ENCODE peak calls at places on chromosomes 3 and 15, in ten cellular contexts. P is Calu3; V is ureter; W is NCI-H1930; J is mesothelial cell of epicardium; Q is naive thymus-derived CD8-positive, alpha-beta T cell; U is stimulated activated CD8-positive, alpha-beta memory T cell treated with anti-CD3 and anti-CD28 coated beads, Interleukin-2, amount 100 ng/mL, for 48 hours; C is NCI-H1417; L is NCI-H460; E is GM13976. B is an unnamed sample.

GRCh38 chr3:112293368-112294321 is at the start of gene SLC9C1:
- DNase-seq in Q (peak), J (peak), C (peak), P (peak), L (peak), W (peak), V (peak), U (no peak), E (peak), B (peak)

GRCh38 chr3:32734756-32735155 is 49.8 kb downstream of the CNOT10 start:
- DNase-seq in J (no peak), E (no peak), L (no peak), C (no peak), P (no peak), W (no peak), U (no peak), V (no peak), Q (no peak), B (no peak)

GRCh38 chr3:106333911-106334618 is 465.3 kb upstream of the CBLB start:
- DNase-seq in V (no peak), L (no peak), Q (no peak), U (no peak), J (no peak), W (no peak), C (no peak), E (no peak), P (peak), B (peak)

GRCh38 chr3:128800241-128801187 is 74.5 kb downstream of the RAB7A start:
- DNase-seq in W (no peak), Q (no peak), U (peak), P (no peak), V (no peak), J (no peak), L (no peak), C (no peak), E (no peak), B (no peak)

GRCh38 chr3:125045194-125045593 is 10.6 kb downstream of the HEG1 start:
- DNase-seq in P (no peak), J (no peak), U (no peak), Q (no peak), V (no peak), E (no peak), C (no peak), L (no peak), W (no peak), B (no peak)

GRCh38 chr15:37079726-37080125 is 20.6 kb downstream of the MEIS2 start:
- DNase-seq in U (no peak), L (no peak), W (no peak), Q (no peak), C (no peak), J (no peak), P (no peak), V (no peak), E (no peak), B (no peak)

GRCh38 chr15:71357357-71357756 is 242.1 kb downstream of the THSD4 start:
- DNase-seq in P (no peak), L (no peak), W (no peak), J (peak), U (no peak), C (no peak), Q (no peak), E (no peak), V (peak), B (no peak)

GRCh38 chr15:43100971-43101370 is 4.9 kb downstream of the UBR1 start:
- DNase-seq in Q (no peak), P (no peak), E (no peak), V (no peak), J (no peak), L (no peak), C (no peak), W (no peak), U (no peak), B (no peak)

GRCh38 chr15:35723120-35723707 is 177.2 kb upstream of the DPH6 start:
- DNase-seq in V (no peak), P (no peak), W (no peak), E (no peak), C (no peak), Q (no peak), U (no peak), J (no peak), L (no peak), B (peak)

GRCh38 chr3:105730973-105731372 is 137.8 kb downstream of the CBLB start:
- DNase-seq in C (no peak), L (no peak), V (no peak), Q (no peak), U (no peak), J (no peak), P (no peak), E (no peak), W (no peak), B (no peak)

GRCh38 chr3:157614896-157615295 is 111.7 kb upstream of the VEPH1 start:
- DNase-seq in P (no peak), U (no peak), W (no peak), V (no peak), L (no peak), J (no peak), Q (no peak), C (no peak), E (no peak), B (no peak)

GRCh38 chr3:128278761-128279593 is 125.7 kb downstream of the EEFSEC start:
- DNase-seq in L (no peak), V (peak), W (no peak), U (no peak), C (peak), Q (no peak), J (peak), E (no peak), P (no peak), B (peak)

GRCh38 chr15:91515188-91515754 is 338.2 kb upstream of the SLCO3A1 start:
- DNase-seq in P (peak), C (no peak), V (no peak), L (no peak), Q (no peak), U (no peak), W (no peak), E (no peak), J (no peak), B (no peak)